ENCODE peak calls at places on chromosomes 11 and 22, in eight cellular contexts. Y is heart left ventricle; R is fibroblast of lung; W is Peyer's patch; U is AG04450; J is CD8-positive, alpha-beta T cell; C is colonic mucosa; D is right atrium auricular region. K is an unnamed sample.

GRCh38 chr11:133509924-133510697 is 22.2 kb downstream of the OPCML start:
- DNase-seq in Y (no peak), W (no peak), R (no peak), C (no peak), J (no peak), U (no peak), D (no peak), K (no peak)

GRCh38 chr11:16945671-16946469 is 68.3 kb downstream of the PLEKHA7 start:
- DNase-seq in R (peak), U (no peak), Y (peak), J (no peak), D (peak), C (peak), W (peak), K (no peak)

GRCh38 chr11:88689548-88690240 is 352.2 kb upstream of the CTSC start:
- DNase-seq in U (no peak), Y (no peak), D (no peak), W (no peak), C (peak), J (peak), R (no peak), K (no peak)

GRCh38 chr11:112320668-112321067 is 60.0 kb upstream of the PLET1 start:
- DNase-seq in C (peak), D (peak), J (no peak), Y (peak), U (peak), W (no peak), R (peak), K (peak)

GRCh38 chr11:35587972-35588371 is 30.3 kb upstream of the FJX1 start:
- DNase-seq in R (no peak), D (no peak), Y (no peak), W (no peak), J (no peak), C (no peak), U (no peak), K (no peak)

GRCh38 chr11:3123761-3124733 is 41.1 kb downstream of the OSBPL5 start:
- DNase-seq in Y (peak), R (peak), C (peak), W (peak), J (no peak), U (peak), D (peak), K (peak)

GRCh38 chr11:123585206-123585605 is 69.2 kb downstream of the SCN3B start:
- DNase-seq in W (no peak), D (no peak), Y (no peak), R (no peak), J (no peak), C (no peak), U (no peak), K (no peak)

GRCh38 chr22:18114976-18115652 is 4.5 kb downstream of the TUBA8 start:
- DNase-seq in R (no peak), D (no peak), J (no peak), U (no peak), Y (no peak), C (no peak), W (no peak), K (no peak)

GRCh38 chr11:5380740-5381342 is 2.8 kb upstream of the OR51M1 start:
- DNase-seq in W (no peak), C (peak), J (no peak), D (no peak), Y (peak), R (peak), U (peak), K (no peak)

GRCh38 chr11:132405728-132406127 is 1035.3 kb downstream of the NTM start:
- DNase-seq in D (no peak), R (peak), W (no peak), U (no peak), Y (no peak), J (no peak), C (no peak), K (no peak)

GRCh38 chr11:96738311-96738710 is 348.5 kb downstream of the JRKL start:
- DNase-seq in Y (no peak), J (no peak), C (no peak), D (no peak), W (no peak), U (no peak), R (no peak), K (no peak)

GRCh38 chr11:11988099-11988651 is 20.3 kb downstream of the DKK3 start:
- DNase-seq in C (no peak), J (no peak), Y (no peak), U (no peak), R (peak), D (no peak), W (no peak), K (no peak)

GRCh38 chr22:26568207-26568706 is 21.7 kb downstream of the TPST2 start:
- DNase-seq in D (no peak), U (no peak), W (no peak), Y (no peak), R (peak), C (no peak), J (no peak), K (peak)

GRCh38 chr11:56910046-56910753 is 78.5 kb upstream of the OR5AK2 start:
- DNase-seq in Y (no peak), C (peak), U (no peak), D (no peak), J (no peak), R (peak), W (no peak), K (no peak)

GRCh38 chr22:32801436-32802290 is at the start of gene TIMP3:
- DNase-seq in U (peak), D (peak), Y (peak), J (no peak), W (peak), C (peak), R (peak), K (peak)

GRCh38 chr11:98495016-98495415 is 525.7 kb upstream of the CNTN5 start:
- DNase-seq in C (no peak), U (no peak), W (no peak), Y (no peak), D (no peak), R (no peak), J (no peak), K (no peak)

GRCh38 chr11:81342956-81343355 is 1390.7 kb downstream of the FAM181B start:
- DNase-seq in W (no peak), J (no peak), R (no peak), D (no peak), U (no peak), Y (no peak), C (no peak), K (no peak)

GRCh38 chr11:28969832-28970231 is 861.6 kb downstream of the METTL15 start:
- DNase-seq in R (no peak), J (no peak), U (no peak), C (no peak), W (no peak), Y (no peak), D (no peak), K (no peak)

GRCh38 chr11:35165416-35166368 is 26.7 kb downstream of the CD44 start:
- DNase-seq in J (peak), Y (peak), W (peak), D (no peak), R (peak), U (no peak), C (peak), K (no peak)

GRCh38 chr22:36102995-36103394 is 57.6 kb downstream of the APOL3 start:
- DNase-seq in J (no peak), U (no peak), D (no peak), R (no peak), W (no peak), C (no peak), Y (no peak), K (no peak)

GRCh38 chr11:72297828-72298227 is 53.9 kb upstream of the PHOX2A start:
- DNase-seq in W (no peak), C (no peak), U (no peak), Y (no peak), R (no peak), J (no peak), D (no peak), K (peak)

GRCh38 chr22:41876675-41877074 is 38.2 kb downstream of the SHISA8 start:
- DNase-seq in R (no peak), J (no peak), D (no peak), C (no peak), Y (no peak), U (no peak), W (no peak), K (no peak)

DNA sequence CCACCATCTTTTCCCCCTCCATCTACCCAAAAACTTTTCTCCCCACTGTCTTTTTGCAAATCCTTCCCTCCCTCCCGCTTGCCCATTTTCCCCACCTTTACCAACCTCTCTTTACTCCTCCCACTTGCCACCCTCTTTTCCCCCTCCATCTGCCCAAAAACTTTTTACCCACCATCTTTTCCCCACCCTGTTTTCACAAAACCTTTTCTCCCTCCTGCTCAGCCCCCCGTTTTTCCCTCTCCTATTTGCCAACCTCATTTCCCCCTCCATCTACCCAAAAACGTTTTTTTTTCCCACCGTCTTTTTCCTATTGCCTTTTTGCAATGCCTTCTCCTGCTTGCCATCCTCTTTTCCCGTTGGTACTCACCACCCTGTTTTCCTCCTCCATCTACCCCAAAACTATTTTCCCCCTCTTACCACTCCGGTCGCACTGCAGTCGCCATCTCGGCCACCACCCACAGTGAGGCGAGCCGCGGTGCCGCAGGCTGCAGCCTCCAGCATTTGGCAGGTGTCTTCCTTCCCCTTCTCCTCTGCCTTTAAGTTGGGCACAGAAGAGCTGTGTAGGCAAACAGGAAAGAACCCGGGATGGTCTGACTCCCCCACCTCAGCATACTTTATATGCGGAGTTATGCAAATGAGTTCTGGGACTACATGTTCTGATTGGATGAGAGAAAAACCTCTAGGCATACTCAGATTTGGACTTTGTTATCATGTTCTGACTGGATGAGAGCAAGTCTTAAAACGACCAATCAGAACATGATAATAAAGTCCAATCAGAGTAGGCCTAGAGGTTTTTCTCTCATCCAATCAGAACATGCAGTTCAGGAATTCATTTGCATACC is 121.2 kb upstream of the VPREB1 start:
- DNase-seq in R (no peak), C (no peak), D (no peak), J (no peak), W (no peak), U (no peak), Y (no peak), K (no peak)
- H3K4me3 ChIP-seq in R (no peak), C (no peak), D (no peak), J (no peak), W (no peak), U (no peak), Y (no peak), K (no peak)

DNA sequence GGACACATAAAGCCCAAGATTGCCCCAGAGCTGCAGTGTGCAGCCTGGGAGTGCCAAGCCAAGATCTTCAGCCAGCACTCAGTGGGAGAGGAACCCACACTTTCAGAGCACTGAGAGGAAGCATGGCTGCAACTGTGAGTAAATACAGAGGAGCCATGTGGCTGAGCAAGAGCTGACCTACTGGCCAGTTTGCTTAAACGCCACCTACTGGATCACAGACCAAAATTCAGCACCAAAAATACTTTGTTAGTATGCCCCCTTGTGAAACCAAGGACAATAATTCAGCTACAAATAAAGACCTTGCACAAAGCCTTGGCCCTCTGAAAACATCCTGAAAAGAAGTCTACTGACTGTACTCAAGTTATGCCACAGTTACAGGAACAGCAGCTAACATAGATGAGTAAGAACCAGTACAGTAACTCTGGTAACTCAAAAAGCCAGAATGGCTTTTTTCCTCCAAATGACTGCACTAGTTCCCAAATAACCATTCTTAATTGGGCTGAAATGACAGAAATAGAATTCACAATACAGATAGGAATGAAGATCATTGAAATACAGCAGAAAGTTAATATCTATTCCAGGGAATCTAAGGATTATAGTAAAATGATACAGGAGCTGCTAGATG is 10.1 kb upstream of the OR4A15 start:
- DNase-seq in R (no peak), C (no peak), J (no peak), U (no peak), D (no peak), Y (no peak), W (no peak), K (no peak)
- TF ChIP-seq CTCF in R (no peak), C (no peak), J (no peak), U (no peak), D (no peak), Y (no peak), W (no peak), K (no peak)

DNA sequence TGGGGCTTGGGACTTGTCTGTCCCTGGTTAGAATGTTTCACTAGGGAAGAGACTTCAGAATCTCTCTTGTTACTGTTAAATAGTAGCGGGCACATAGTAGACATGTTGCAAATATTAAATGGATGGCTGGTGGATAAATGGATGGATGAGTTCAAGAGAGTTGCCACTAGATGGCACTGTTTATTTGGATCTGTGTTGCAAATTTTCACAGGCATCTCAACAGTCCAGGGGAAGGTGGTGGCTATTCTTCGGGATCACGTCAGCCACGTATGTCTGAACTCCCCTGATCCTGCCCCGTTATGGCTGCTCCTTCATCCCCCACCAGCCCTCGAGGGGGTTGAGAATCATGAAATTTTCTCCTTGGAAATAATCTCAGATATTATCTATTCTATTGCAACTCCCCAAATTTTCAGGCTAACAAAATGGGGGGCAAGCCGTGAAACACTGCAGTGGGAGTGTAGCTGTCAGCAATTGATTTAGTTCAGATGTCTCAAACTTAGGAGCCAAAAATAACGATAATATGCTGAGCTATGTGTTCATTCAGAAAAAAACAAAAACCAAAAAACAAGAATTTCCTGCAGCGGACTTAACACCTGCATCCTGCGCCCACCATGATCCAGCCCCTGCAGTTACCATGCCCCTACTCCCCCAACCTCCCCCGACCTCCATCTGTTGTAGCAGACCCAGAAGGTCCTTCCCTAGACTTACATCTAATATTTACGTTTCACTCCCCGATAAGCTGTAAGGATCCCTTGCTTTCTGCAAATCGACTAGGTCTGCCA is 29.1 kb upstream of the BIRC3 start:
- DNase-seq in C (peak), Y (peak), U (peak), D (no peak), J (no peak), W (no peak), R (peak), K (no peak)
- H3K4me3 ChIP-seq in C (no peak), Y (no peak), U (peak), D (peak), J (no peak), W (peak), R (no peak), K (no peak)

GRCh38 chr22:20993304-20994127 is 8.4 kb downstream of the THAP7 start:
- DNase-seq in R (no peak), C (no peak), U (no peak), W (no peak), D (no peak), J (no peak), Y (no peak), K (no peak)
- TF ChIP-seq CTCF in R (no peak), C (no peak), U (no peak), W (no peak), D (no peak), J (no peak), Y (no peak), K (no peak)

DNA sequence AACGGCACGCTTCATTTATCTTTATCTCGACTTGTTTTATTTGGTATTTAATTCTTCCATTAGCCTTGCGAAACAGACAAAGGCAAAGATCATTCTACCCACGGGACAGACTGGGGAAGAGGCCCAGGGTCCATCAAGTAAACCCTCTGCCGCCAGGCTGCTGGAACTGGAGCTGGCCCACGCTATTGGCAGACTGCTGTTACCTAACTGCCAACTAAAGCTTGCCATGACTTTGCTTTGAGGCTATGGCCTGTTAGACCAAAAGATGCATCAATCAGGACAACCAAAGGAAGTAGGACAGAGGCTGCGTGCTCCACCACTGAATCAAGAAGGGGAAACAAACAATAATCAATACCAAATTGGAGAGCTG is 794 bp upstream of the TMEM218 start:
- DNase-seq in Y (no peak), J (no peak), W (no peak), D (no peak), C (no peak), R (no peak), U (no peak), K (no peak)
- H3K4me3 ChIP-seq in Y (peak), J (peak), W (peak), D (peak), C (peak), R (peak), U (peak), K (no peak)

GRCh38 chr11:70270104-70270876 is at the start of gene PPFIA1:
- DNase-seq in D (peak), Y (peak), W (peak), J (peak), C (peak), R (peak), U (peak), K (peak)
- TF ChIP-seq CTCF in D (no peak), Y (no peak), W (no peak), J (peak), C (no peak), R (no peak), U (no peak), K (no peak)

GRCh38 chr11:10304495-10305261 is at the start of gene ADM:
- DNase-seq in U (peak), J (peak), R (peak), Y (peak), C (peak), D (peak), W (peak), K (peak)

GRCh38 chr11:10302744-10303557 is 1.9 kb upstream of the ADM start:
- DNase-seq in R (peak), U (no peak), J (peak), C (peak), W (peak), D (peak), Y (peak), K (peak)

GRCh38 chr11:10303558-10304363 is 1.1 kb upstream of the ADM start:
- DNase-seq in R (peak), Y (no peak), U (no peak), C (peak), W (peak), D (no peak), J (peak), K (peak)

GRCh38 chr11:10302294-10302743 is 2.6 kb upstream of the ADM start:
- DNase-seq in Y (no peak), W (no peak), C (no peak), R (peak), U (no peak), D (no peak), J (no peak), K (no peak)

DNA sequence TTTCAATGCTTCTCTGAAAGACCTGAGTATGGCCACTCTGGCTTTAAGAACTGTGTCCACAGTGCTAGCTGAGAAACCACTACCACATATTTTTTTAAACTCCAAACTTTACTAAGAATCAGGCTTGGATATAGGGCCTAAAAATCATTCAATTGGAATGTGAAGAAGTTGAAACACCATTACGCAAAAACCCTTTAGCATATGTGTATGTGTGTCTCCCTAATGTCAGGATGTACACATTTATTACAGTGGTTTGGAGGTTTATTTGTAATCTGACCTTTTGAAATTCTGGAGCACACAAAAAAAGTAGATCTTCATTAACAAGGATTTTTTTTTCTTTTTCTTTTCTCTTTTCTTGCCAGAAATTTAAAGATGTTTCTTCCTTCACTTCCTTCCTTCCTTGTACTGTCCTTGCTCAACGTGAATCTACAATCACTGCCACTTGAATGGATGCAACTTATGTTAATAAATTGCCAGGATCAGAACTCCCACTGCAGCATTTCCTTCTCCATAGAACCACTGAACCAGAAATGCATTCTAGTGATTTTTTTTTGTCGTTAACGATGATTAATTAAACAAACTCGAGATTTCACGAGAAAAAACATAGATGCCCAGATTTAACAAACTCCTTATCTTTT is 3.1 kb upstream of the ADM start:
- DNase-seq in D (no peak), W (no peak), C (no peak), U (no peak), Y (no peak), J (no peak), R (peak), K (no peak)
- H3K4me3 ChIP-seq in D (peak), W (no peak), C (peak), U (peak), Y (peak), J (no peak), R (peak), K (no peak)

DNA sequence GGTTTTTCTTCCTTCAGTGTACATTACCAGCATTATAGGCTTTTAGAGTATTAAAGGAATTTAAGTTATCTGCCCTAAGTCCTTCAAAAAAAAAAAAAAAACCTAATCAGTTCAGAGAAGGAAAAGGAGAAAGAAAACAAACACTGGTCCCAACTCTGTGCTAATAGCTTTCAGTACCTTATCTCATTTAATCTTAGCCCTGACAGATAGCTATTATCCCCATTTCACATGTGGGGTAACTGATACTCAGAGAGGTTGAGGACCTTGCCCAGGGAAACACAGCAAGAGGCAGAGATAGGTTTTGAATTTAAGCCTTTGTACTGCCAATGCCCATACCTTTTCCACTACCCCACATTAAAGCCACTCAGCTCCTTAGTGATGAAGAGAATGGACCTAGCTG is 43.4 kb downstream of the FAT3 start:
- DNase-seq in R (peak), C (no peak), Y (no peak), U (no peak), J (no peak), D (no peak), W (no peak), K (no peak)
- TF ChIP-seq CTCF in R (no peak), C (no peak), Y (no peak), U (no peak), J (no peak), D (no peak), W (no peak), K (no peak)

K was measured in lower leg skin.